ENCODE peak calls at places on chromosomes 11 and 22, in six cellular contexts. F, N, S, J, R and H are unnamed samples.

GRCh38 chr22:38706101-38706884 is 549 bp downstream of the GTPBP1 start:
- DNase-seq in N (no peak), S (peak; percentile 17), R (peak; percentile 44), J (peak; percentile 46), F (no peak), H (no peak)

GRCh38 chr11:61955416-61956135 is 5.4 kb downstream of the BEST1 start:
- DNase-seq in N (no peak), F (no peak), S (no peak), R (no peak), J (no peak), H (peak; percentile 27)

GRCh38 chr11:134573857-134574256 is 161.8 kb upstream of the B3GAT1 start:
- DNase-seq in J (no peak), N (no peak), R (no peak), F (no peak), S (no peak), H (no peak)

GRCh38 chr11:106917973-106918372 is 100.3 kb downstream of the GUCY1A2 start:
- DNase-seq in R (no peak), N (no peak), F (no peak), S (peak; percentile 15), J (no peak), H (no peak)

GRCh38 chr22:38792833-38793232 is 1.1 kb downstream of the DNAL4 start:
- DNase-seq in J (no peak), F (no peak), R (peak; percentile 13), N (no peak), S (peak; percentile 40), H (no peak)

GRCh38 chr11:17371614-17372013 is 16.8 kb downstream of the KCNJ11 start:
- DNase-seq in J (no peak), F (no peak), S (peak; percentile 37), R (peak; percentile 61), N (no peak), H (no peak)

GRCh38 chr11:35553831-35554230 is 28.4 kb upstream of the PAMR1 start:
- DNase-seq in J (no peak), F (peak; percentile 65), N (peak; percentile 90), R (peak; percentile 95), S (peak; percentile 91), H (no peak)

GRCh38 chr22:40817737-40818136 is 1.4 kb downstream of the SLC25A17 start:
- DNase-seq in F (no peak), S (no peak), N (no peak), R (no peak), J (no peak), H (no peak)

GRCh38 chr11:108392364-108392763 is 75.0 kb downstream of the C11orf65 start:
- DNase-seq in S (no peak), F (no peak), J (no peak), R (no peak), N (no peak), H (no peak)

GRCh38 chr11:9320047-9320446 is 5.7 kb upstream of the TMEM41B start:
- DNase-seq in F (no peak), S (no peak), R (no peak), N (no peak), J (no peak), H (no peak)

GRCh38 chr11:7353100-7353499 is 101.4 kb downstream of the SYT9 start:
- DNase-seq in J (no peak), F (no peak), N (no peak), R (no peak), S (peak; percentile 16), H (no peak)

GRCh38 chr22:23773247-23774113 is 831 bp downstream of the MMP11 start:
- DNase-seq in F (no peak), S (no peak), N (no peak), R (no peak), J (no peak), H (no peak)

GRCh38 chr22:26660961-26661578 is 3.7 kb downstream of the MIAT start:
- DNase-seq in F (no peak), J (no peak), N (no peak), R (no peak), S (no peak), H (no peak)

GRCh38 chr22:28998681-28999080 is 63.0 kb downstream of the C22orf31 start:
- DNase-seq in S (no peak), J (no peak), F (no peak), N (no peak), R (no peak), H (no peak)

GRCh38 chr22:28629420-28630184 is 50.0 kb downstream of the TTC28 start:
- DNase-seq in S (no peak), F (no peak), N (no peak), J (no peak), R (no peak), H (no peak)

GRCh38 chr11:94700631-94701030 is 67.5 kb upstream of the AMOTL1 start:
- DNase-seq in R (no peak), S (peak; percentile 66), N (no peak), J (no peak), F (no peak), H (no peak)

GRCh38 chr11:126799974-126800373 is 200.6 kb downstream of the KIRREL3 start:
- DNase-seq in N (no peak), J (no peak), R (no peak), S (peak; percentile 51), F (peak; percentile 33), H (no peak)

GRCh38 chr11:90867416-90867815 is 644.6 kb upstream of the CHORDC1 start:
- DNase-seq in R (no peak), S (no peak), N (no peak), J (no peak), F (no peak), H (no peak)

GRCh38 chr11:8839957-8840945 is 70.7 kb upstream of the AKIP1 start:
- DNase-seq in S (no peak), F (no peak), R (peak; percentile 33), J (peak; percentile 35), N (no peak), H (no peak)

GRCh38 chr11:114166897-114167323 is 107.4 kb downstream of the ZBTB16 start:
- DNase-seq in J (no peak), S (peak; percentile 87), N (peak; percentile 20), F (peak; percentile 44), R (peak; percentile 97), H (no peak)

GRCh38 chr11:58055806-58056401 is 25.2 kb downstream of the OR6Q1 start:
- DNase-seq in N (no peak), R (no peak), F (no peak), S (no peak), J (no peak), H (no peak)

GRCh38 chr11:112364962-112365481 is 104.4 kb upstream of the PLET1 start:
- DNase-seq in F (peak; percentile 71), J (no peak), N (peak; percentile 98), S (peak; percentile 95), R (peak; percentile 88), H (no peak)

GRCh38 chr11:96016978-96017502 is 93.1 kb upstream of the MTMR2 start:
- DNase-seq in R (no peak), S (no peak), F (no peak), N (no peak), J (no peak), H (no peak)

GRCh38 chr22:22751043-22751603 is 106.7 kb downstream of the GGTLC2 start:
- DNase-seq in S (no peak), F (no peak), J (no peak), R (no peak), N (no peak), H (no peak)

GRCh38 chr11:11382858-11383532 is 29.9 kb upstream of the CSNK2A3 start:
- DNase-seq in S (no peak), J (no peak), N (no peak), F (no peak), R (no peak), H (no peak)

GRCh38 chr11:10302744-10303557 is 1.9 kb upstream of the ADM start:
- DNase-seq in R (peak; percentile 73), S (peak; percentile 58), J (peak; percentile 69), F (peak; percentile 53), N (no peak), H (peak; percentile 64)

GRCh38 chr22:20442485-20443284 is 5.1 kb upstream of the SCARF2 start:
- DNase-seq in F (no peak), J (no peak), R (no peak), S (no peak), N (no peak), H (no peak)

GRCh38 chr22:37930270-37930951 is 23.0 kb downstream of the C22orf23 start:
- DNase-seq in J (peak; percentile 16), R (no peak), S (peak; percentile 14), F (no peak), N (no peak), H (no peak)

GRCh38 chr11:1296287-1296686 is 13.1 kb downstream of the TOLLIP start:
- DNase-seq in F (no peak), R (no peak), N (no peak), S (no peak), J (no peak), H (no peak)